ENCODE peak calls at places on chromosome 2, in four cellular contexts. R, Y, T and B are unnamed samples. For H3K9me2, the result is how much of the 10 kb centered on the place peaks cover.

GRCh38 chr2:1517786-1518500 is 104.7 kb downstream of the TPO start:
- DNase-seq in R (no peak), Y (no peak), T (no peak), B (no peak)

GRCh38 chr2:217901826-217902225 is 101.0 kb downstream of the TNS1 start:
- DNase-seq in T (no peak), R (peak), Y (no peak), B (no peak)

GRCh38 chr2:43225788-43226557 is 433 bp downstream of the ZFP36L2 start:
- DNase-seq in Y (peak), R (peak), T (peak), B (peak)

GRCh38 chr2:52884971-52885370 is 882.6 kb upstream of the CHAC2 start:
- DNase-seq in Y (no peak), T (no peak), R (no peak), B (no peak)

GRCh38 chr2:97844311-97844859 is 131.0 kb downstream of the ZAP70 start:
- DNase-seq in T (no peak), R (no peak), Y (no peak), B (no peak)

GRCh38 chr2:169808211-169808610 is 9.5 kb downstream of the SSB start:
- DNase-seq in R (peak), Y (no peak), T (no peak), B (no peak)

GRCh38 chr2:37688771-37689468 is 17.5 kb upstream of the CDC42EP3 start:
- DNase-seq in T (no peak), R (no peak), Y (peak), B (no peak)

GRCh38 chr2:225999692-226000091 is 600.2 kb downstream of the NYAP2 start:
- DNase-seq in T (no peak), Y (no peak), R (no peak), B (no peak)

GRCh38 chr2:101463885-101464653 is 10.8 kb downstream of the RFX8 start:
- DNase-seq in Y (no peak), R (peak), T (no peak), B (no peak)

GRCh38 chr2:134243244-134243643 is 10.6 kb upstream of the MGAT5 start:
- DNase-seq in Y (no peak), T (no peak), R (no peak), B (no peak)

GRCh38 chr2:42450136-42450535 is 43.6 kb downstream of the KCNG3 start:
- DNase-seq in R (peak), Y (no peak), T (no peak), B (no peak)

GRCh38 chr2:109032229-109032800 is 43.3 kb upstream of the EDAR start:
- DNase-seq in Y (no peak), T (no peak), R (no peak), B (no peak)

GRCh38 chr2:202635441-202636296 is 900 bp downstream of the FAM117B start:
- DNase-seq in R (peak), T (peak), Y (peak), B (peak)

GRCh38 chr2:81276595-81276994 is 972.0 kb upstream of the LRRTM1 start:
- DNase-seq in R (no peak), T (no peak), Y (no peak), B (peak)

GRCh38 chr2:28088970-28089369 is 198.4 kb downstream of the BABAM2 start:
- DNase-seq in R (peak), T (no peak), Y (no peak), B (no peak)

GRCh38 chr2:12720181-12720580 is 3.4 kb downstream of the TRIB2 start:
- DNase-seq in Y (no peak), R (peak), T (peak), B (no peak)

GRCh38 chr2:164766931-164767330 is 74.7 kb downstream of the COBLL1 start:
- DNase-seq in Y (no peak), T (no peak), R (no peak), B (no peak)

GRCh38 chr2:164770421-164770916 is 71.2 kb downstream of the COBLL1 start:
- DNase-seq in Y (no peak), R (no peak), T (no peak), B (no peak)

GRCh38 chr2:164766217-164766616 is 75.4 kb downstream of the COBLL1 start:
- DNase-seq in Y (no peak), T (no peak), R (no peak), B (no peak)

GRCh38 chr2:164773635-164774034 is 68.0 kb downstream of the COBLL1 start:
- DNase-seq in T (no peak), Y (no peak), R (no peak), B (no peak)

GRCh38 chr2:164771897-164772296 is 69.7 kb downstream of the COBLL1 start:
- DNase-seq in T (no peak), R (no peak), Y (no peak), B (no peak)
- H3K9me2 ChIP-seq in T (under half), R (under half), Y (under half), B (under half)

GRCh38 chr2:174979996-174980395 is 25.2 kb downstream of the CHN1 start:
- DNase-seq in Y (no peak), R (no peak), T (no peak), B (no peak)

GRCh38 chr2:174981336-174981735 is 23.8 kb downstream of the CHN1 start:
- DNase-seq in R (peak), Y (no peak), T (no peak), B (no peak)

GRCh38 chr2:174984561-174984960 is 20.6 kb downstream of the CHN1 start:
- DNase-seq in Y (no peak), T (no peak), R (no peak), B (no peak)

GRCh38 chr2:174985624-174986023 is 19.6 kb downstream of the CHN1 start:
- DNase-seq in Y (no peak), T (no peak), R (peak), B (no peak)
- H3K9me2 ChIP-seq in Y (under half), T (under half), R (under half), B (under half)

DNA sequence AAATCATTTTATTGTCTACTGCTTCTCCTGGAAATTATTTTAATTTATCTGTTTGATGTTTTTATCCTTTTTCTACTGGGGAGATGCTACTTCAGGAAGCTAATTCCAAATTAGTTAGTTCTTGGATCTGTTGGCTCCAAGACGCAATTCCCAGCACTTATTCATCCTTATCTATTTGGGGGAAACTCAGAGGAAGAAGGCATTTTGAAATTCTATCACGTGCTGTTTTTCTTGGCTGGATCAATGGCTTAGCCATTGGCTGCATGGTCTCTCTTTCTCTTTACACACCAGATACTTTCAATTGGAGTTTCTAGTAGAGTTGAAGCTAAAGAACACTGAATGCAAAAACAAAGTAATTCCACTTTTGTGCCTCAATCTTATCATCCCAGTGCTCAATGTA is 98.3 kb downstream of the RAPGEF4 start:
- DNase-seq in Y (no peak), T (no peak), R (no peak), B (no peak)
- H3K9me2 ChIP-seq in Y (under half), T (under half), R (under half), B (under half)

DNA sequence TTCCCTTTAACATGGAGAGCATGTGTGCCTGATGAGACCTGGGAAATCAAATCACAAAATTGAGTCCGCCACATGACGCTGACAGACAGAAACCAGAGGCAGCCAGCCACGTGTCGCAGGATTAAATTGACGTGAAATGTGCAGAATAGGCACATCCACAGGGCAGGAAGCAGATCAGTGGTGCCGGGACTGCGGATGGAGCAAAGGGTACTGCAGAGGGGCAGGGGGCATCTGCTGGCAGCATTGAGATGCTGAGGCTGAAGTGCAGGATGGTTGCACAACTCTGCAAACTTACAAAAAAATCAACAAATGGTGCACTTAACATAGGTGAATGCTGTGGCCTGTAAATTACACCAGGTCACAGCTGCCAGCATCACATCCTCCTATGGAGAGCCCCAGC is 48.2 kb upstream of the TUBA3E start:
- DNase-seq in T (no peak), Y (no peak), R (no peak), B (no peak)
- H3K9me2 ChIP-seq in T (under half), Y (under half), R (under half), B (under half)

DNA sequence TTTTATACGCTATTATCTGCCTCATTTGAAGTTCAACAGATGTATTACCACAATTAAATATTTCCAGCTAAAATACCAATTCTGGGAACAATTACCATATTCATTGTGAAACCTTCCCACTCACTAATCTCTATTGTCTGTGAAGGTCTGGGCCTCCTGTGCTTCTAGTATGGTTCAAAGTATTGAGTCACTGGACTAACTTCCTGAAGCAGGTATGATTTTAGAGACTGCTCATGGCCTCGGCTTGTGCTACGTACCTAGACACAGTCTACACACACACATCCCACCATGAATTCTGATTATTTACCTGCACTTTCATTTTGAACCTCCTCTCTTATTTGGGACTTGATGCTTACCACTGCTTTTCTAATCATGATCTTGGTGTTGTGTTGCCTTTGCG is 180.7 kb upstream of the EPHA4 start:
- DNase-seq in T (no peak), R (no peak), Y (no peak), B (no peak)
- H3K9me2 ChIP-seq in T (under half), R (under half), Y (under half), B (under half)

GRCh38 chr2:197614532-197614931 is 60.9 kb downstream of the RFTN2 start:
- DNase-seq in R (no peak), Y (no peak), T (no peak), B (no peak)
- H3K9me2 ChIP-seq in R (under half), Y (under half), T (under half), B (under half)

GRCh38 chr2:127906206-127906926 is 20.6 kb upstream of the AMMECR1L start:
- DNase-seq in Y (peak), T (peak), R (peak), B (no peak)
- H3K9me2 ChIP-seq in Y (under half), T (under half), R (under half), B (under half)

GRCh38 chr2:151197184-151198070 is 64.2 kb downstream of the RBM43 start:
- DNase-seq in T (no peak), Y (no peak), R (peak), B (no peak)

GRCh38 chr2:151189125-151189524 is 72.5 kb downstream of the RBM43 start:
- DNase-seq in Y (no peak), T (no peak), R (no peak), B (no peak)

GRCh38 chr2:151198646-151199045 is 63.0 kb downstream of the RBM43 start:
- DNase-seq in R (peak), Y (no peak), T (no peak), B (no peak)

GRCh38 chr2:151193576-151193975 is 68.1 kb downstream of the RBM43 start:
- DNase-seq in R (no peak), Y (no peak), T (no peak), B (no peak)

DNA sequence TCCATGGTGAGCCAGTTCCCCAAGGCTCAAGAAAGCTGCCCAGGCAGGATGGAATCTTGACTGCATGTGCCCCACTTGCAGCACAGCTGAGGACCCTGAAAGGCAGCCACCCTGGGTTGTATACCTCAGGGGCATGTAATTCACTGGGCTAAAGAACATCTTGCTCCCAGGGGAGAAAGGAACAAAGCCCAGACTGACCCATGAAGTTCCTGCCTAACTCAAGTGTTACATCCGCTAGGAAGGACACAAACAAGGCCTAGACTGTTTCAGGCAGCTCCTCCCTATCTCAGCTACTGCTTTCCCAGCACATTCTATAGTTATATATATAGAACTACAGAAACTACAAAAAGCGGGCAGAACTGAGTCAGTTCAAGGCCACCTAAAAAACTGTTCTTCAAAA is 69.0 kb downstream of the RBM43 start:
- DNase-seq in Y (no peak), R (no peak), T (no peak), B (no peak)
- H3K9me2 ChIP-seq in Y (under half), R (under half), T (under half), B (under half)

GRCh38 chr2:4732560-4732959 is 959.6 kb upstream of the SOX11 start:
- DNase-seq in Y (no peak), T (no peak), R (no peak), B (no peak)
- H3K9me2 ChIP-seq in Y (under half), T (under half), R (under half), B (under half)

DNA sequence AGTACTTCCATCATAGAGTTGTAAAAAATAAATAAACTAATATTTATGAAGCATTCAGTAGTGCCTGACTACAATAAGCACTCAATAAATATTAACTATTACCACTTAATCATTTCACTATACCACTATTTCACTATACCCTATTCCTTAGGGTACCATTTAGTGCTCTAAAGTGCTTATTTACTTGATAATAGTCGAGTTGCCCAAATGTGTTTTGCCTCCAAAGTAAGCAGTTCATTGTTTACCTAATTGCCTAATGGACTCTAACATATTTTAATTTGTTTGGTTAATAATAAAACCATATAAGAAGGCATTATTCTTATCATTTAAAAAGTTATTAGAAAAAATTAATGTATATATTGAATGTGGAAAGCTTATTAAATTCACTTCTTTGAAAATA is 33.0 kb upstream of the MAP2 start:
- DNase-seq in Y (no peak), T (no peak), R (no peak), B (no peak)
- H3K9me2 ChIP-seq in Y (under half), T (under half), R (under half), B (under half)